ENCODE peak calls at places on chromosomes 11 and 22, in four cellular contexts. I is HCT116; B is CD8-positive, alpha-beta T cell; H is adrenal gland. J is an unnamed sample.

GRCh38 chr11:47991266-47991830 is 11.0 kb downstream of the PTPRJ start:
- DNase-seq in I (no peak), H (no peak), B (peak; percentile 22), J (no peak)

GRCh38 chr22:19067696-19068348 is 54.4 kb downstream of the DGCR2 start:
- DNase-seq in B (no peak), I (no peak), H (no peak), J (no peak)

GRCh38 chr11:11396290-11397042 is 43.4 kb upstream of the CSNK2A3 start:
- DNase-seq in H (no peak), B (no peak), I (no peak), J (no peak)

GRCh38 chr11:44566952-44567875 is 1.8 kb downstream of the CD82 start:
- DNase-seq in I (no peak), H (no peak), B (no peak), J (no peak)

GRCh38 chr11:119334173-119334930 is at the start of gene RNF26:
- DNase-seq in B (peak; percentile 93), H (peak; percentile 97), I (peak; percentile 97), J (peak; percentile 87)

GRCh38 chr22:17972385-17973181 is 51.8 kb downstream of the MICAL3 start:
- DNase-seq in I (no peak), H (peak; percentile 66), B (no peak), J (no peak)

GRCh38 chr22:35705141-35705540 is 12.5 kb upstream of the APOL5 start:
- DNase-seq in H (no peak), B (no peak), I (no peak), J (no peak)

GRCh38 chr11:76918941-76919386 is 58.2 kb downstream of the ACER3 start:
- DNase-seq in B (no peak), H (no peak), I (peak; percentile 44), J (no peak)

GRCh38 chr11:63512816-63513215 is 6.9 kb downstream of the LGALS12 start:
- DNase-seq in B (no peak), H (no peak), I (no peak), J (no peak)

GRCh38 chr22:27843441-27843840 is 41.9 kb upstream of the MN1 start:
- DNase-seq in I (no peak), H (no peak), B (no peak), J (no peak)

GRCh38 chr11:8328231-8328794 is 64.6 kb upstream of the LMO1 start:
- DNase-seq in H (no peak), B (no peak), I (no peak), J (no peak)

GRCh38 chr22:21022507-21022906 is 7.5 kb downstream of the P2RX6 start:
- DNase-seq in B (no peak), I (no peak), H (no peak), J (no peak)

GRCh38 chr22:19036523-19037273 is 85.5 kb downstream of the DGCR2 start:
- DNase-seq in B (no peak), I (no peak), H (no peak), J (no peak)

GRCh38 chr11:1746956-1747752 is 3.2 kb downstream of the IFITM10 start:
- DNase-seq in B (no peak), H (no peak), I (no peak), J (no peak)

GRCh38 chr11:116742104-116742503 is 30.7 kb downstream of the BUD13 start:
- DNase-seq in I (no peak), H (no peak), B (no peak), J (no peak)

GRCh38 chr11:22521226-22521625 is 104.4 kb downstream of the FANCF start:
- DNase-seq in H (no peak), I (peak; percentile 6), B (no peak), J (no peak)

GRCh38 chr11:765025-765801 is 12.1 kb downstream of the GATD1 start:
- DNase-seq in H (peak; percentile 75), I (peak; percentile 47), B (peak; percentile 70), J (peak; percentile 55)

GRCh38 chr11:16098827-16099226 is 257.5 kb downstream of the SOX6 start:
- DNase-seq in I (no peak), H (no peak), B (no peak), J (no peak)

GRCh38 chr11:114416441-114416928 is 16.0 kb downstream of the RBM7 start:
- DNase-seq in B (no peak), H (no peak), I (no peak), J (no peak)

GRCh38 chr22:29989446-29989845 is 90.8 kb upstream of the HORMAD2 start:
- DNase-seq in H (no peak), I (no peak), B (no peak), J (no peak)

GRCh38 chr11:19370100-19370861 is 129.5 kb upstream of the E2F8 start:
- DNase-seq in H (peak; percentile 53), I (no peak), B (no peak), J (no peak)

GRCh38 chr22:46617250-46618103 is 2.7 kb upstream of the GRAMD4 start:
- DNase-seq in I (no peak), H (no peak), B (no peak), J (no peak)

GRCh38 chr22:37303821-37304274 is 21.5 kb downstream of the CYTH4 start:
- DNase-seq in I (peak; percentile 42), B (peak; percentile 38), H (peak; percentile 96), J (no peak)

GRCh38 chr22:49747705-49748104 is 80.0 kb downstream of the BRD1 start:
- DNase-seq in H (no peak), I (no peak), B (no peak), J (no peak)

GRCh38 chr22:47053013-47053864 is 290.8 kb downstream of the TBC1D22A start:
- DNase-seq in I (no peak), H (no peak), B (no peak), J (no peak)

GRCh38 chr11:131217313-131218297 is 152.8 kb upstream of the NTM start:
- DNase-seq in I (no peak), B (no peak), H (no peak), J (no peak)

GRCh38 chr11:86923993-86924766 is 31.0 kb downstream of the FZD4 start:
- DNase-seq in H (no peak), I (no peak), B (no peak), J (no peak)

GRCh38 chr11:119726585-119727522 is 2.1 kb downstream of the NECTIN1 start:
- DNase-seq in H (no peak), I (no peak), B (no peak), J (no peak)

GRCh38 chr11:122843281-122844150 is 5.2 kb downstream of the CRTAM start:
- DNase-seq in B (peak; percentile 61), I (no peak), H (no peak), J (no peak)

GRCh38 chr22:47593911-47594311 is 831.5 kb downstream of the TBC1D22A start:
- DNase-seq in I (no peak), B (no peak), H (no peak), J (no peak)

GRCh38 chr11:80383655-80384054 is 942.8 kb upstream of the TENM4 start:
- DNase-seq in H (no peak), B (no peak), I (no peak), J (no peak)

GRCh38 chr11:133920109-133920990 is 36.4 kb downstream of the IGSF9B start:
- DNase-seq in B (no peak), H (no peak), I (no peak), J (no peak)

GRCh38 chr11:121485221-121485620 is 32.5 kb upstream of the SORL1-AS1 start:
- DNase-seq in B (no peak), I (no peak), H (no peak), J (no peak)

GRCh38 chr11:6468712-6469495 is 4.8 kb downstream of the TRIM3 start:
- DNase-seq in H (peak; percentile 87), I (peak; percentile 60), B (no peak), J (no peak)

GRCh38 chr11:83773950-83774880 is 488.0 kb upstream of the CCDC90B start:
- DNase-seq in B (no peak), H (no peak), I (no peak), J (no peak)

GRCh38 chr11:8038811-8039529 is 42.0 kb upstream of the TUB start:
- DNase-seq in H (no peak), B (no peak), I (no peak), J (no peak)

GRCh38 chr11:13462311-13462927 is 603 bp downstream of the BTBD10 start:
- DNase-seq in I (peak; percentile 53), H (peak; percentile 71), B (peak; percentile 60), J (no peak)

GRCh38 chr11:124899376-124900145 is 1.9 kb upstream of the ROBO4 start:
- DNase-seq in H (no peak), I (no peak), B (no peak), J (no peak)

GRCh38 chr11:62245271-62245753 is 3.3 kb downstream of the SCGB1D2 start:
- DNase-seq in H (peak; percentile 20), B (no peak), I (no peak), J (no peak)
- TF ChIP-seq CTCF in H (no peak), B (no peak), I (peak; percentile 41), J (no peak)

DNA sequence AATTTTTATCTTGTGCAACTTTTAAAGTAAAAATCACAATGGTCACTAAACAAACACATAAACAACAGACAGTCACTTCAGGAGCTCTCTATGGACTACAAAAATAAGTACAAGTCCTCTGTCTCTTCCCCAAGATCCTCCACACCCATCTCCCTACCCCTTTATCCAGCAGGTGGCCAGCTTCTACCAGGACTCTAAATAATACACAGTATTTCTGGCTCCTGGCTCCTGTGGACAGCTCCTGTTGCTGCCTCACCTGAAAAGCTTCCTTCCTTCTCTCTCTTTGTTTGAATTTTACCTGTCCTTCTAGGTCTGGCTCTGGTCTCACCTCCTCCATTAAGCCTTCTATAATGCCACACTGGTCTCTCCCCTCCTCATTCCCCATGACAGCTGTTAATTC is 86.1 kb downstream of the CLPB start:
- DNase-seq in H (no peak), B (no peak), I (no peak), J (no peak)
- TF ChIP-seq CTCF in H (no peak), B (no peak), I (no peak), J (no peak)

GRCh38 chr11:88281317-88281712 is 56.2 kb downstream of the CTSC start:
- DNase-seq in H (no peak), B (no peak), I (no peak), J (no peak)
- TF ChIP-seq CTCF in H (peak; percentile 47), B (no peak), I (peak; percentile 32), J (no peak)

DNA sequence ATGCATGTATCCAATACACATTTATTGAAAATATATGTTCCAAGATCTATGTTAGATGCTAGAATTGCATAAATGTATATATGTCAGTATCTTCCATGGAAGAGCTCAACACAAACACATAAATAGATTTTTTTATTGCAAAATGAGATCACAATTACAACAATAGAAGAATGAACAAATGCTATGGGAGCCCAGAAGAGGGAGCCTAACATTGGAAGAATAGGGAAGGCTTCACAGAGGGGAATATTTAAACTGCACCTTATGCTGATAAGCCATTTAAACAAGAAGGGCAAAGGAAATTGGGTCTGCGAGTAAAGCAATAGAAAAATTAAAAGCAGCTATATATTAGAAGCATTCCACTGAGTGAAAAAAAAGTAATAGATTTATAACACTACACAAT is 96.1 kb upstream of the LRRC55 start:
- DNase-seq in I (no peak), H (no peak), B (no peak), J (no peak)
- TF ChIP-seq CTCF in I (peak; percentile 16), H (no peak), B (no peak), J (no peak)

DNA sequence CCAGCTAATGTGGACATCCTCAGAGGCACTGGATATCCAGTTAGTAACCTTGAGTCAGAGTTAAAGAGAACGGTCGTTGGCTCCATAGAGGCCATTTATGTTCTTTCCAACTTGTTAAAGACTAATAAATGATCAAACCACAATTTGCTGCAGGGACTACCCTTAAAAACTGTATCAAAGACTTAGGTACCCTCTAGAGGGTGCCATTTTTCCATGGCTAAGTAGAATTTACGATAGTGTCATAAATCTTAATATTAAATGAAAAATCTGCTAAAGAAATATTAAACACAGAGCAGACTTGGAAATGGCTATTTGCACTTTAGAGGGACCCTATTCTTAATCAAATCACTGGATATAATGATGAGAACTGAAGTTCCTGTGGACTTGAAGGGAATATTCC is 685.2 kb upstream of the CHORDC1 start:
- DNase-seq in H (no peak), I (no peak), B (no peak), J (no peak)
- TF ChIP-seq CTCF in H (no peak), I (no peak), B (no peak), J (no peak)

J was measured in activated B cell treated with CpG ODN at 0.5 μM for 24 hours.